ENCODE peak calls at places on chromosomes 7 and 10, in seven cellular contexts. One of them, this sample, is unnamed.

GRCh38 chr7:131889572-131890150 is 333.2 kb upstream of the PODXL start:
- DNase-seq in H54: no peak
- DNase-seq in upper lobe of left lung: no peak
- DNase-seq in suprapubic skin: no peak
- DNase-seq in GM12892: no peak
- DNase-seq in heart left ventricle: no peak
- DNase-seq in ovary: no peak
- DNase-seq in this sample: no peak

GRCh38 chr7:92761391-92762098 is 74.8 kb downstream of the CDK6 start:
- DNase-seq in upper lobe of left lung: no peak
- DNase-seq in heart left ventricle: no peak
- DNase-seq in GM12892: no peak
- DNase-seq in ovary: no peak
- DNase-seq in H54: no peak
- DNase-seq in suprapubic skin: no peak
- DNase-seq in this sample: no peak

GRCh38 chr7:1576521-1577253 is 6.9 kb upstream of the PSMG3 start:
- DNase-seq in GM12892: no peak
- DNase-seq in ovary: no peak
- DNase-seq in H54: no peak
- DNase-seq in heart left ventricle: no peak
- DNase-seq in suprapubic skin: no peak
- DNase-seq in upper lobe of left lung: no peak
- DNase-seq in this sample: no peak

GRCh38 chr7:38773430-38773829 is 135.6 kb downstream of the VPS41 start:
- DNase-seq in H54: no peak
- DNase-seq in suprapubic skin: no peak
- DNase-seq in ovary: no peak
- DNase-seq in GM12892: no peak
- DNase-seq in upper lobe of left lung: no peak
- DNase-seq in heart left ventricle: no peak
- DNase-seq in this sample: no peak

GRCh38 chr7:70711441-70711840 is 420.5 kb upstream of the GALNT17 start:
- DNase-seq in suprapubic skin: no peak
- DNase-seq in ovary: no peak
- DNase-seq in heart left ventricle: no peak
- DNase-seq in H54: no peak
- DNase-seq in upper lobe of left lung: no peak
- DNase-seq in GM12892: no peak
- DNase-seq in this sample: no peak

GRCh38 chr10:50585921-50586739 is 37.6 kb downstream of the SGMS1 start:
- DNase-seq in suprapubic skin: no peak
- DNase-seq in GM12892: no peak
- DNase-seq in ovary: no peak
- DNase-seq in H54: peak
- DNase-seq in heart left ventricle: no peak
- DNase-seq in upper lobe of left lung: no peak
- DNase-seq in this sample: peak

GRCh38 chr10:70681731-70682005 is 9.4 kb downstream of the ADAMTS14 start:
- DNase-seq in GM12892: no peak
- DNase-seq in ovary: no peak
- DNase-seq in heart left ventricle: no peak
- DNase-seq in H54: no peak
- DNase-seq in upper lobe of left lung: no peak
- DNase-seq in suprapubic skin: no peak
- DNase-seq in this sample: no peak

GRCh38 chr10:31132681-31133239 is 101.1 kb upstream of the ZNF438 start:
- DNase-seq in suprapubic skin: no peak
- DNase-seq in H54: no peak
- DNase-seq in upper lobe of left lung: no peak
- DNase-seq in ovary: no peak
- DNase-seq in heart left ventricle: no peak
- DNase-seq in GM12892: no peak
- DNase-seq in this sample: no peak

GRCh38 chr10:49057481-49057880 is 57.8 kb downstream of the VSTM4 start:
- DNase-seq in ovary: no peak
- DNase-seq in upper lobe of left lung: no peak
- DNase-seq in GM12892: no peak
- DNase-seq in heart left ventricle: no peak
- DNase-seq in H54: no peak
- DNase-seq in suprapubic skin: peak
- DNase-seq in this sample: no peak

GRCh38 chr7:95430864-95431263 is 4.0 kb downstream of the PON2 start:
- DNase-seq in ovary: no peak
- DNase-seq in GM12892: no peak
- DNase-seq in H54: no peak
- DNase-seq in suprapubic skin: no peak
- DNase-seq in upper lobe of left lung: no peak
- DNase-seq in heart left ventricle: no peak
- DNase-seq in this sample: no peak

GRCh38 chr10:12540341-12540781 is 191.0 kb downstream of the CAMK1D start:
- DNase-seq in heart left ventricle: no peak
- DNase-seq in H54: no peak
- DNase-seq in suprapubic skin: no peak
- DNase-seq in ovary: no peak
- DNase-seq in GM12892: no peak
- DNase-seq in upper lobe of left lung: no peak
- DNase-seq in this sample: no peak

GRCh38 chr7:111086532-111086931 is 4.4 kb upstream of the LRRN3 start:
- DNase-seq in upper lobe of left lung: no peak
- DNase-seq in heart left ventricle: no peak
- DNase-seq in suprapubic skin: no peak
- DNase-seq in GM12892: no peak
- DNase-seq in ovary: no peak
- DNase-seq in H54: no peak
- DNase-seq in this sample: no peak

GRCh38 chr10:122113161-122113944 is 124.4 kb downstream of the TACC2 start:
- DNase-seq in GM12892: no peak
- DNase-seq in ovary: peak
- DNase-seq in suprapubic skin: peak
- DNase-seq in H54: peak
- DNase-seq in upper lobe of left lung: peak
- DNase-seq in heart left ventricle: peak
- DNase-seq in this sample: peak

GRCh38 chr7:22854158-22855048 is 31.8 kb upstream of the TOMM7 start:
- DNase-seq in heart left ventricle: peak
- DNase-seq in suprapubic skin: peak
- DNase-seq in GM12892: peak
- DNase-seq in H54: peak
- DNase-seq in ovary: peak
- DNase-seq in upper lobe of left lung: peak
- DNase-seq in this sample: peak

GRCh38 chr10:7111574-7111973 is 299.3 kb downstream of the SFMBT2 start:
- DNase-seq in H54: no peak
- DNase-seq in GM12892: no peak
- DNase-seq in upper lobe of left lung: no peak
- DNase-seq in ovary: no peak
- DNase-seq in suprapubic skin: no peak
- DNase-seq in heart left ventricle: no peak
- DNase-seq in this sample: no peak

GRCh38 chr7:83934118-83934734 is 260.4 kb downstream of the SEMA3A start:
- DNase-seq in H54: no peak
- DNase-seq in ovary: no peak
- DNase-seq in suprapubic skin: no peak
- DNase-seq in heart left ventricle: no peak
- DNase-seq in GM12892: no peak
- DNase-seq in upper lobe of left lung: no peak
- DNase-seq in this sample: no peak

GRCh38 chr10:12500406-12501303 is 151.3 kb downstream of the CAMK1D start:
- DNase-seq in upper lobe of left lung: no peak
- DNase-seq in ovary: peak
- DNase-seq in heart left ventricle: no peak
- DNase-seq in suprapubic skin: peak
- DNase-seq in H54: no peak
- DNase-seq in GM12892: no peak
- DNase-seq in this sample: no peak

GRCh38 chr7:7181519-7182155 is 707 bp upstream of the C1GALT1 start:
- DNase-seq in GM12892: peak
- DNase-seq in ovary: peak
- DNase-seq in suprapubic skin: no peak
- DNase-seq in H54: no peak
- DNase-seq in heart left ventricle: peak
- DNase-seq in upper lobe of left lung: no peak
- DNase-seq in this sample: peak

GRCh38 chr7:122679813-122680212 is 19.1 kb downstream of the RNF133 start:
- DNase-seq in upper lobe of left lung: no peak
- DNase-seq in GM12892: no peak
- DNase-seq in suprapubic skin: no peak
- DNase-seq in heart left ventricle: no peak
- DNase-seq in H54: no peak
- DNase-seq in ovary: no peak
- DNase-seq in this sample: no peak

GRCh38 chr7:36598056-36598675 is 126.1 kb downstream of the AOAH start:
- DNase-seq in GM12892: no peak
- DNase-seq in H54: no peak
- DNase-seq in suprapubic skin: no peak
- DNase-seq in ovary: no peak
- DNase-seq in heart left ventricle: no peak
- DNase-seq in upper lobe of left lung: no peak
- DNase-seq in this sample: no peak

GRCh38 chr7:124033093-124033806 is 383 bp upstream of the TMEM229A start:
- DNase-seq in H54: no peak
- DNase-seq in suprapubic skin: no peak
- DNase-seq in heart left ventricle: peak
- DNase-seq in GM12892: peak
- DNase-seq in ovary: peak
- DNase-seq in upper lobe of left lung: peak
- DNase-seq in this sample: no peak

GRCh38 chr10:306007-306406 is 170.8 kb downstream of the ZMYND11 start:
- DNase-seq in heart left ventricle: no peak
- DNase-seq in upper lobe of left lung: no peak
- DNase-seq in GM12892: no peak
- DNase-seq in suprapubic skin: no peak
- DNase-seq in H54: no peak
- DNase-seq in ovary: no peak
- DNase-seq in this sample: no peak

GRCh38 chr7:111855161-111855841 is 293.0 kb upstream of the IMMP2L start:
- DNase-seq in suprapubic skin: no peak
- DNase-seq in ovary: no peak
- DNase-seq in upper lobe of left lung: no peak
- DNase-seq in heart left ventricle: no peak
- DNase-seq in GM12892: no peak
- DNase-seq in H54: peak
- DNase-seq in this sample: no peak

GRCh38 chr7:43764039-43764789 is 5.7 kb downstream of the BLVRA start:
- DNase-seq in H54: no peak
- DNase-seq in GM12892: no peak
- DNase-seq in suprapubic skin: no peak
- DNase-seq in upper lobe of left lung: peak
- DNase-seq in heart left ventricle: no peak
- DNase-seq in ovary: peak
- DNase-seq in this sample: peak

GRCh38 chr7:148747274-148747673 is 48.6 kb downstream of the CUL1 start:
- DNase-seq in GM12892: no peak
- DNase-seq in H54: no peak
- DNase-seq in upper lobe of left lung: no peak
- DNase-seq in ovary: no peak
- DNase-seq in heart left ventricle: no peak
- DNase-seq in suprapubic skin: no peak
- DNase-seq in this sample: no peak

GRCh38 chr7:151009340-151010001 is 14.8 kb downstream of the ATG9B start:
- DNase-seq in ovary: no peak
- DNase-seq in H54: no peak
- DNase-seq in heart left ventricle: no peak
- DNase-seq in upper lobe of left lung: no peak
- DNase-seq in suprapubic skin: no peak
- DNase-seq in GM12892: no peak
- DNase-seq in this sample: no peak

GRCh38 chr7:90346326-90347125 is at the start of gene GTPBP10:
- DNase-seq in H54: peak
- DNase-seq in suprapubic skin: peak
- DNase-seq in ovary: peak
- DNase-seq in upper lobe of left lung: peak
- DNase-seq in heart left ventricle: peak
- DNase-seq in GM12892: peak
- DNase-seq in this sample: peak
- TF ChIP-seq POLR2A in H54: peak
- TF ChIP-seq POLR2A in suprapubic skin: peak
- TF ChIP-seq POLR2A in ovary: peak
- TF ChIP-seq POLR2A in upper lobe of left lung: peak
- TF ChIP-seq POLR2A in heart left ventricle: peak
- TF ChIP-seq POLR2A in GM12892: peak
- TF ChIP-seq POLR2A in this sample: no peak

GRCh38 chr7:101138149-101138870 is 11.4 kb downstream of the SERPINE1 start:
- DNase-seq in heart left ventricle: no peak
- DNase-seq in H54: peak
- DNase-seq in suprapubic skin: peak
- DNase-seq in ovary: peak
- DNase-seq in GM12892: peak
- DNase-seq in upper lobe of left lung: peak
- DNase-seq in this sample: peak

GRCh38 chr7:101129603-101130117 is 2.8 kb downstream of the SERPINE1 start:
- DNase-seq in suprapubic skin: no peak
- DNase-seq in H54: no peak
- DNase-seq in ovary: peak
- DNase-seq in GM12892: no peak
- DNase-seq in heart left ventricle: no peak
- DNase-seq in upper lobe of left lung: no peak
- DNase-seq in this sample: no peak

GRCh38 chr7:101134399-101134980 is 7.6 kb downstream of the SERPINE1 start:
- DNase-seq in ovary: peak
- DNase-seq in heart left ventricle: no peak
- DNase-seq in upper lobe of left lung: no peak
- DNase-seq in H54: no peak
- DNase-seq in GM12892: no peak
- DNase-seq in suprapubic skin: no peak
- DNase-seq in this sample: no peak

GRCh38 chr7:101137651-101138148 is 10.8 kb downstream of the SERPINE1 start:
- DNase-seq in H54: no peak
- DNase-seq in ovary: peak
- DNase-seq in upper lobe of left lung: no peak
- DNase-seq in suprapubic skin: no peak
- DNase-seq in heart left ventricle: no peak
- DNase-seq in GM12892: no peak
- DNase-seq in this sample: no peak

GRCh38 chr7:101133621-101134398 is 6.9 kb downstream of the SERPINE1 start:
- DNase-seq in upper lobe of left lung: no peak
- DNase-seq in H54: no peak
- DNase-seq in suprapubic skin: no peak
- DNase-seq in GM12892: no peak
- DNase-seq in heart left ventricle: no peak
- DNase-seq in ovary: peak
- DNase-seq in this sample: no peak
- TF ChIP-seq POLR2A in upper lobe of left lung: no peak
- TF ChIP-seq POLR2A in H54: peak
- TF ChIP-seq POLR2A in suprapubic skin: no peak
- TF ChIP-seq POLR2A in GM12892: no peak
- TF ChIP-seq POLR2A in heart left ventricle: no peak
- TF ChIP-seq POLR2A in ovary: no peak
- TF ChIP-seq POLR2A in this sample: no peak

GRCh38 chr10:68406815-68407585 is at the start of gene RUFY2:
- DNase-seq in heart left ventricle: peak
- DNase-seq in GM12892: peak
- DNase-seq in suprapubic skin: peak
- DNase-seq in ovary: peak
- DNase-seq in H54: peak
- DNase-seq in upper lobe of left lung: peak
- DNase-seq in this sample: peak
- TF ChIP-seq POLR2A in heart left ventricle: peak
- TF ChIP-seq POLR2A in GM12892: peak
- TF ChIP-seq POLR2A in suprapubic skin: peak
- TF ChIP-seq POLR2A in ovary: peak
- TF ChIP-seq POLR2A in H54: peak
- TF ChIP-seq POLR2A in upper lobe of left lung: peak
- TF ChIP-seq POLR2A in this sample: no peak

GRCh38 chr10:124225468-124226270 is 132.3 kb upstream of the CHST15 start:
- DNase-seq in GM12892: no peak
- DNase-seq in upper lobe of left lung: no peak
- DNase-seq in H54: no peak
- DNase-seq in suprapubic skin: peak
- DNase-seq in heart left ventricle: no peak
- DNase-seq in ovary: no peak
- DNase-seq in this sample: no peak
- TF ChIP-seq POLR2A in GM12892: no peak
- TF ChIP-seq POLR2A in upper lobe of left lung: no peak
- TF ChIP-seq POLR2A in H54: no peak
- TF ChIP-seq POLR2A in suprapubic skin: no peak
- TF ChIP-seq POLR2A in heart left ventricle: no peak
- TF ChIP-seq POLR2A in ovary: no peak
- TF ChIP-seq POLR2A in this sample: no peak

This sample was measured in lower leg skin.